ENCODE peak calls at places on chromosomes 13 and 19, in seven cellular contexts. O is ovary, J is tibial nerve, F is transverse colon, M is K562, Z is suprapubic skin, K is A549. L is an unnamed sample.
A peak's percentile ranks its signal among the peaks of the same experiment; 100 is the strongest.

GRCh38 chr19:38304352-38304865 is 358 bp downstream of the C19orf33 start:
- DNase-seq in K (no peak), O (no peak), M (no peak), J (no peak), Z (no peak), F (no peak), L (no peak)

GRCh38 chr13:99018418-99019180 is 40.7 kb upstream of the DOCK9 start:
- DNase-seq in M (no peak), F (no peak), K (no peak), O (no peak), J (no peak), Z (no peak), L (no peak)

GRCh38 chr19:48491793-48492123 is 19.9 kb downstream of the LMTK3 start:
- DNase-seq in K (no peak), J (no peak), O (no peak), Z (no peak), F (no peak), M (peak; percentile 52), L (no peak)

GRCh38 chr13:113224486-113224885 is 15.1 kb downstream of the CUL4A start:
- DNase-seq in K (no peak), F (no peak), Z (no peak), M (no peak), J (no peak), O (no peak), L (no peak)

GRCh38 chr13:40192516-40193257 is 473.8 kb downstream of the FOXO1 start:
- DNase-seq in J (no peak), F (no peak), K (no peak), Z (peak; percentile 68), O (no peak), M (no peak), L (no peak)

GRCh38 chr19:33403973-33404304 is 30.4 kb downstream of the CEBPG start:
- DNase-seq in O (no peak), M (no peak), Z (no peak), J (no peak), F (no peak), K (no peak), L (no peak)

GRCh38 chr13:103030776-103031175 is 35.4 kb downstream of the SLC10A2 start:
- DNase-seq in K (no peak), J (no peak), Z (no peak), O (no peak), M (no peak), F (no peak), L (no peak)

GRCh38 chr13:53204598-53204997 is 176.0 kb downstream of the OLFM4 start:
- DNase-seq in M (no peak), K (no peak), F (no peak), Z (no peak), J (no peak), O (no peak), L (no peak)

GRCh38 chr19:435707-436412 is 25.0 kb downstream of the SHC2 start:
- DNase-seq in M (no peak), F (no peak), J (no peak), K (no peak), O (no peak), Z (no peak), L (no peak)

GRCh38 chr19:12938054-12938535 is 314 bp upstream of the CALR start:
- DNase-seq in J (peak; percentile 100), F (peak; percentile 100), Z (peak; percentile 100), O (peak; percentile 99), K (peak; percentile 96), M (peak; percentile 100), L (peak; percentile 100)
- TF ChIP-seq EP300 in J (peak; percentile 78), F (no peak), Z (no peak), O (peak; percentile 16), K (no peak), M (no peak), L (no peak)

GRCh38 chr13:49400755-49401659 is 42.9 kb downstream of the CAB39L start:
- DNase-seq in K (no peak), F (peak; percentile 22), J (no peak), Z (no peak), O (no peak), M (peak; percentile 71), L (peak; percentile 45)
- TF ChIP-seq POLR2A in K (no peak), F (peak; percentile 56), J (peak; percentile 76), Z (no peak), O (peak; percentile 32), M (peak; percentile 21), L (peak; percentile 20)

DNA sequence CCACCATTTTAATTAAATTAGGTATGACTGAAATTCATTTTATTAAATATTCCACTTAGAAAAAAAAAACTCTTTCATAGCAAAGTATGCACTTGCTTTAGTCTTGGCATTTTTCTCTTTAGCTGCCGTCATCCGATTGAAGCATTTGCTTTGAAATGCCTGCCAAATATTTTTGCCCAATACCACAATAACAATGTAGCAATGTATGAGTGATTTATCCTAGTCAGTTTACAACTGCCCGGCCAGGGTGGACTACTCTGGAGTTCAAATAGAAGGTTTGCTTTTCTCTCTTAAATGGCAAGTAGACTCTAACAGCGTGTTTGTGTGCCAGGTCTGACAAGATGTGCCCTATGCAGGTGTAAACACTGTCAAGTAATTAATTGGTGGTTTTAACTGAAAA is 675.3 kb upstream of the SGCG start:
- DNase-seq in J (no peak), K (no peak), O (peak; percentile 18), M (no peak), F (no peak), Z (no peak), L (no peak)
- TF ChIP-seq EP300 in J (no peak), K (no peak), O (no peak), M (no peak), F (no peak), Z (no peak), L (no peak)

GRCh38 chr19:35715981-35716734 is 1.6 kb upstream of the KMT2B start:
- DNase-seq in J (no peak), O (peak; percentile 69), M (no peak), F (no peak), K (peak; percentile 90), Z (no peak), L (peak; percentile 66)

GRCh38 chr19:35713904-35714440 is 3.8 kb upstream of the KMT2B start:
- DNase-seq in Z (no peak), J (no peak), K (no peak), M (no peak), O (no peak), F (no peak), L (no peak)

GRCh38 chr19:35712910-35713845 is 4.6 kb upstream of the KMT2B start:
- DNase-seq in O (no peak), M (peak; percentile 37), K (no peak), F (peak; percentile 63), Z (no peak), J (no peak), L (no peak)

GRCh38 chr19:35715355-35715809 is 2.4 kb upstream of the KMT2B start:
- DNase-seq in Z (no peak), F (no peak), K (no peak), M (no peak), O (no peak), J (no peak), L (no peak)

GRCh38 chr19:35714601-35715354 is 3.0 kb upstream of the KMT2B start:
- DNase-seq in O (no peak), Z (no peak), M (no peak), J (no peak), K (peak; percentile 61), F (no peak), L (no peak)
- TF ChIP-seq POLR2A in O (no peak), Z (no peak), M (no peak), J (no peak), K (no peak), F (no peak), L (no peak)

GRCh38 chr19:47241919-47242644 is 11.1 kb upstream of the BBC3 start:
- DNase-seq in K (no peak), O (no peak), J (no peak), Z (no peak), F (no peak), M (no peak), L (no peak)

GRCh38 chr19:47239152-47239551 is 8.2 kb upstream of the BBC3 start:
- DNase-seq in O (no peak), Z (no peak), K (no peak), M (no peak), J (no peak), F (no peak), L (no peak)

GRCh38 chr19:47240561-47240960 is 9.6 kb upstream of the BBC3 start:
- DNase-seq in O (no peak), J (no peak), K (no peak), M (no peak), F (no peak), Z (no peak), L (no peak)

GRCh38 chr19:47239610-47240296 is 8.8 kb upstream of the BBC3 start:
- DNase-seq in M (no peak), Z (no peak), O (no peak), F (peak; percentile 59), J (no peak), K (no peak), L (peak; percentile 58)

GRCh38 chr19:47240996-47241918 is 10.3 kb upstream of the BBC3 start:
- DNase-seq in J (no peak), F (peak; percentile 83), M (peak; percentile 95), O (peak; percentile 59), Z (peak; percentile 85), K (peak; percentile 69), L (peak; percentile 89)
- TF ChIP-seq EP300 in J (no peak), F (no peak), M (no peak), O (no peak), Z (no peak), K (no peak), L (no peak)

DNA sequence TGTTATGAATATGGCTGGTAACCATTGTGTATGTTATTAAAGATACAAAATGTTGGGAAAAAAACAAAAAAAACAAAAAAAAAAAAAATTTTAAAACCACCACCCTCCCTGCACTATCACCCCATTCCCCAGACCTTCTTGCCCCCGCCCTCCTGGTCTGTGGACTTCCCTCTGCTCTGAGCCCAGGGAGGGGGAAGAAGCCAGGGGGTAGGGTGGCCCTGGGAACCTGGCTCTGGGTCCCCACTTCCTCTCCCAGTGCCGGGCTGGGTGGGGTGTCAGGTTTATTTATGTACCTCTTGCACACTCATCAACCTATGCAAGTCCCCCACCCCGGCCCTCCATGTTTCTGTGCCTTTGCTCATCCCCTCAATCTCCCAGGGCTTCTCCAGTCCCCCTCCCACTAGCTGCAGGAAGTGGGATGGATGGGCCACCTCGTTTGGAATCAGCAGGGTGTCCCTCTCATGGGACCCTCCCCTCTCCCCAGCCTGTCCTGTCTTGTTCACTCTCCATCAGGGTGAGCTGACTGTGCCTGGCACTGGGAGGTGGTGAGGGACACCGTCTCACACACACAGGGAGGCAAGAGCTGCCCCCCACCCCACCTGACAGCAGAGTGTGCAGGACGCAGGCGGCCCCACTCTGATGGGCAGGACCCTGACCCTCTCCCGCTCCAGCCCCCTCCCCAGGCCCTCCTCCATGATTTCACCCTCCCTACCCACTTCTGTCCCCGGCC is 5.9 kb downstream of the PAF1 start:
- DNase-seq in J (no peak), O (no peak), F (no peak), K (no peak), M (no peak), Z (no peak), L (no peak)
- TF ChIP-seq POLR2A in J (no peak), O (no peak), F (no peak), K (no peak), M (no peak), Z (no peak), L (no peak)

GRCh38 chr19:3404324-3405260 is 38.2 kb downstream of the NFIC start:
- DNase-seq in F (peak; percentile 66), O (peak; percentile 90), M (no peak), Z (peak; percentile 94), J (peak; percentile 79), K (no peak), L (peak; percentile 88)
- TF ChIP-seq EP300 in F (no peak), O (peak; percentile 5), M (no peak), Z (no peak), J (peak; percentile 58), K (no peak), L (peak; percentile 74)